ENCODE peak calls at places on chromosomes 1 and 21, in five cellular contexts. I is GM13977, V is GM12865, E is fibroblast of lung, T is colonic mucosa. Z is an unnamed sample.

GRCh38 chr1:65429806-65430205 is 9.3 kb downstream of the LEPR start:
- DNase-seq in V (no peak), T (no peak), E (peak), I (no peak), Z (no peak)

GRCh38 chr1:155003227-155003765 is 694 bp downstream of the ZBTB7B start:
- DNase-seq in E (peak), V (no peak), I (no peak), T (peak), Z (no peak)

GRCh38 chr1:19467199-19468187 is 17.8 kb downstream of the CAPZB start:
- DNase-seq in E (no peak), I (no peak), V (no peak), T (no peak), Z (no peak)

GRCh38 chr1:234775477-234776246 is 165.7 kb upstream of the IRF2BP2 start:
- DNase-seq in V (no peak), I (no peak), T (peak), E (no peak), Z (no peak)

GRCh38 chr1:92848201-92848600 is 16.4 kb downstream of the RPL5 start:
- DNase-seq in E (no peak), V (no peak), T (no peak), I (no peak), Z (no peak)

GRCh38 chr1:165152727-165153126 is 203.8 kb downstream of the LMX1A start:
- DNase-seq in I (no peak), V (no peak), T (no peak), E (no peak), Z (no peak)

GRCh38 chr1:40029608-40030007 is 10.9 kb upstream of the CAP1 start:
- DNase-seq in V (no peak), I (no peak), T (peak), E (no peak), Z (no peak)

GRCh38 chr1:33338495-33339211 is 17.8 kb upstream of the A3GALT2 start:
- DNase-seq in V (no peak), T (no peak), I (no peak), E (peak), Z (no peak)

GRCh38 chr21:42191064-42191463 is 27.9 kb upstream of the ABCG1 start:
- DNase-seq in V (no peak), I (no peak), T (peak), E (no peak), Z (no peak)

GRCh38 chr1:192153276-192153675 is 5.0 kb upstream of the RGS18 start:
- DNase-seq in T (no peak), I (no peak), E (peak), V (no peak), Z (no peak)

GRCh38 chr1:197391303-197392226 is 123.5 kb downstream of the CRB1 start:
- DNase-seq in E (no peak), V (no peak), I (no peak), T (no peak), Z (no peak)

GRCh38 chr1:54547601-54548388 is at the start of gene ACOT11:
- DNase-seq in I (peak), V (no peak), T (peak), E (peak), Z (no peak)

GRCh38 chr1:15412843-15413242 is 3.2 kb downstream of the EFHD2 start:
- DNase-seq in T (peak), I (no peak), E (no peak), V (no peak), Z (no peak)

GRCh38 chr1:79117376-79117775 is 110.8 kb upstream of the ADGRL4 start:
- DNase-seq in V (no peak), I (no peak), E (peak), T (no peak), Z (no peak)

GRCh38 chr1:7585216-7585907 is 185.7 kb upstream of the VAMP3 start:
- DNase-seq in V (no peak), T (no peak), I (no peak), E (no peak), Z (no peak)

GRCh38 chr21:42496120-42496838 is at the start of gene RSPH1:
- DNase-seq in T (peak), E (peak), V (peak), I (peak), Z (peak)

GRCh38 chr1:64387382-64388066 is 82.4 kb upstream of the CACHD1 start:
- DNase-seq in I (no peak), T (no peak), V (no peak), E (no peak), Z (no peak)

GRCh38 chr1:33121728-33122127 is 40.8 kb downstream of the AZIN2 start:
- DNase-seq in T (no peak), V (no peak), E (no peak), I (no peak), Z (no peak)

GRCh38 chr1:244161111-244161510 is 110.0 kb downstream of the ZBTB18 start:
- DNase-seq in T (no peak), E (no peak), I (no peak), V (no peak), Z (no peak)

GRCh38 chr1:166079276-166079675 is 87.5 kb downstream of the FAM78B start:
- DNase-seq in I (no peak), E (no peak), T (no peak), V (no peak), Z (no peak)

GRCh38 chr1:53640696-53641065 is 98.3 kb downstream of the GLIS1 start:
- DNase-seq in V (no peak), T (no peak), I (no peak), E (no peak), Z (no peak)

GRCh38 chr1:175543447-175543846 is 199.9 kb downstream of the TNR start:
- DNase-seq in V (no peak), T (no peak), E (no peak), I (no peak), Z (no peak)

GRCh38 chr21:33981341-33982101 is 65.9 kb upstream of the ATP5PO start:
- DNase-seq in T (no peak), V (no peak), E (no peak), I (no peak), Z (no peak)

GRCh38 chr1:42173961-42174715 is 9.6 kb upstream of the GUCA2A start:
- DNase-seq in I (no peak), E (peak), T (no peak), V (no peak), Z (no peak)

GRCh38 chr1:69567847-69568434 is at the start of gene LRRC7:
- DNase-seq in T (no peak), I (peak), V (no peak), E (no peak), Z (peak)

GRCh38 chr1:220983877-220984635 is 104.8 kb downstream of the HLX start:
- DNase-seq in I (no peak), E (no peak), T (no peak), V (no peak), Z (no peak)

GRCh38 chr1:220824031-220824989 is 37.6 kb downstream of the MTARC1 start:
- DNase-seq in V (no peak), I (no peak), T (no peak), E (no peak), Z (no peak)

GRCh38 chr1:241401156-241401555 is 44.2 kb upstream of the RGS7 start:
- DNase-seq in T (no peak), I (no peak), E (no peak), V (no peak), Z (no peak)

GRCh38 chr1:233395852-233396646 is 68.5 kb downstream of the MAP3K21 start:
- DNase-seq in V (no peak), T (no peak), E (no peak), I (no peak), Z (no peak)

GRCh38 chr1:116127123-116127847 is 16.1 kb downstream of the MAB21L3 start:
- DNase-seq in T (no peak), I (no peak), E (no peak), V (no peak), Z (no peak)

GRCh38 chr1:26064591-26064990 is 2.8 kb downstream of the TRIM63 start:
- DNase-seq in E (no peak), T (no peak), I (no peak), V (no peak), Z (no peak)

GRCh38 chr1:86714561-86715244 is 10.3 kb downstream of the SH3GLB1 start:
- DNase-seq in V (no peak), E (no peak), I (no peak), T (no peak), Z (no peak)

GRCh38 chr1:205268846-205269680 is 41.3 kb downstream of the TMCC2 start:
- DNase-seq in T (no peak), V (no peak), E (no peak), I (no peak), Z (no peak)

GRCh38 chr1:4081806-4082645 is 182.0 kb upstream of the C1orf174 start:
- DNase-seq in I (no peak), T (no peak), V (no peak), E (no peak), Z (no peak)

GRCh38 chr1:212401838-212402582 is 12.7 kb downstream of the PACC1 start:
- DNase-seq in I (no peak), E (peak), T (no peak), V (no peak), Z (no peak)

GRCh38 chr1:205274041-205274691 is 46.4 kb downstream of the TMCC2 start:
- DNase-seq in I (peak), T (no peak), V (no peak), E (no peak), Z (no peak)

GRCh38 chr1:42335809-42336518 is 929 bp upstream of the FOXJ3 start:
- DNase-seq in T (no peak), I (peak), V (no peak), E (peak), Z (no peak)

GRCh38 chr1:203152158-203153034 is 23.2 kb downstream of the MYBPH start:
- DNase-seq in E (no peak), I (no peak), T (no peak), V (no peak), Z (no peak)

GRCh38 chr1:74396942-74397341 is 115.5 kb downstream of the LRRC53 start:
- DNase-seq in V (no peak), I (no peak), T (no peak), E (no peak), Z (peak)

GRCh38 chr21:34826818-34827217 is 158.0 kb downstream of the CLIC6 start:
- DNase-seq in I (no peak), E (no peak), V (no peak), T (no peak), Z (no peak)

DNA sequence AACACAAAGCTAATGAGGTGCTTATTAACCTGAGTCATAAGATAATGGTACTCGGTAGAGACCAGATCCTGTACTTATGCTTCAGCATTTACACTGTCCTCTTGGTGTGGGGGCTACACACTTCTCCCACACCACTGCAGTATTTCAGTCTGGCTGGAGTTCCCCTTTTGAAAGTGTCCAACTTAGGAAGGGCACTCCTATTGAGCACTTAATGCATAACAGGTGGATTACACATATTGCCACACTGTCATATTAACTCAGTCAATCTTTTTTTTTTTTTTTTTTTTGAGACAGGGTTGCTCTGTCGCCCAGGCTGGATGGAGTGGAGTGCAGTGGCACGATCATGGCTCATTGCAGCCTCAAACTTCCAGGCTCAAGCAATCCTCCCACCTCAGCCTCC is 1.5 kb downstream of the GPATCH4 start:
- DNase-seq in T (no peak), E (no peak), V (peak), I (no peak), Z (no peak)
- TF ChIP-seq CTCF in T (no peak), E (no peak), V (no peak), I (no peak), Z (no peak)

DNA sequence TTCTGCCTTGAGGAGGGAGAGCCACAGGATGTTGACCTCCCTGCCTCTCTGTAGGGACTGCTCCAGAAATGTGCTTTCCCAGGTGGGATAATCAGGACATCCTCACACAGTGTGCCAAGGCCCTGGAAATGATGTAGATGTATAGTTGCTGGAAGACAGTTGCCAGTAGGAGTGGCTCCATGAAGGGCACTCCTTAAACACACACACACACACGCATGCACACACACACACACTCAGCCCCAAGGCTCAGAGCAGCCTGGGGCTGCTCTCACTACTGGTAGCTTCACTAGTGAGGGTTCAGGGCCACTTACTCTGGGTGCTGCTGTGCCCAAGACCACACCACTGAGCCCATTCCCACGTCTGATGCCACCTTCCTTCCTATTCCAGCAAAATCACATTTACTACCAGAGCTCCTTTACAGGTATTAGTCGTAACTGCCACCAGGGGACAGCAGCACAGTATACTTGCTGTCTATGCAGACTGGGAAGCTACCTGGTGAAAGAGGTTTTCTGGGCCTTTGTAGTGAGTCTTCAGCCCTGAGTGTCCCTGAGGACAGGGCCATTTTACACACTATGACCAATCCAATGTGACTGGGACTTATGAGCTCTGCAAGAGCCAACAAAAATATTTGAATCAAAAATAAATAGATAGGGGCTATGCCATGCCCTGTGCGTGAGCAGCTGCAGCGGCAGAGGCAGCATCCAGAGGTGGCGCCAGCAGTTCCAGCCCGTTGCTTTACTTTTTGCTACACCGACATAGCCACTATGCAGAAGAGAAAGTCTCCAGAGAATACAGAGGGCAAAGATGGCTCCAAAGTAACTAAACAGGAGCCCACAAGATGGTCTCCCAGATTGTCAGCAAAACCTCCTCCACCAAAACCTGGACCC is 15.0 kb downstream of the CRNN start:
- DNase-seq in E (no peak), V (peak), T (no peak), I (no peak), Z (peak)
- TF ChIP-seq CTCF in E (peak), V (peak), T (no peak), I (peak), Z (peak)

DNA sequence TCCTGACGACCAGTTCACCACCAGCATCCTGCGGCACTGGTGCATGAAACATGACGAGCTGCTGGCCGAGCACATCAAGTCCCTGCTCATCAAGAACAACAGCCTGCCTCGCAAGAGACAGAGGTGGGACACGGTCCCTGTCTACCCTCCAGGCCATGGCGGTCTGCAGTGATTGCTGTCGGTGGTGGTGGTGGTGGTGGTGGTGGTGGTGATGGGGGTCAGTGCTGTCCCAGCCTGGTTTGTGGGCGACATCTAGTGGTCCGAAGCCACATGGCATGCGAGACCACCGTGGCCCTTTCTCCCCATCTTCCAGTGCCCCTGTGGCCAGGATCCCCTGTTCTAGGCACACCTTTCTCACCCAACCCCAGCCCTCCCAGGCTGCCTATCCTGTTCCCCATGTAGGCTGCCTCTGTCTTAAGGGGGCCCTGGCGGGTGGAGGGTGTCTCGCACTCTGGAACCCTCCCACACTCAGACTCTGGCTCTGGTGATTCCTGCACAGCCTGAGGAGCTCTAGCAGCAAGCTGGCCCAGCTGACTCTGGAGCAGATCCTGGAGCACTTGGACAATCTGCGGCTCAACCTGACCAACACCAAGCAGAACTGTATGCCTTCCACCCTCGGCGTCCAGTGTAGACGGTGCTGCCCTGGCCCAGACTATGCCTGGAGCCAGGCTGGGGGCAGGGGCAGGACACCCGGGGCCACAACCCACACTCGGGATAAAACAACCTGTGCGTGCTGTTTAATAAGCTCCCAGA is 3.2 kb upstream of the SLC27A3 start:
- DNase-seq in V (peak), T (no peak), E (no peak), I (no peak), Z (no peak)
- TF ChIP-seq CTCF in V (peak), T (no peak), E (peak), I (peak), Z (peak)

DNA sequence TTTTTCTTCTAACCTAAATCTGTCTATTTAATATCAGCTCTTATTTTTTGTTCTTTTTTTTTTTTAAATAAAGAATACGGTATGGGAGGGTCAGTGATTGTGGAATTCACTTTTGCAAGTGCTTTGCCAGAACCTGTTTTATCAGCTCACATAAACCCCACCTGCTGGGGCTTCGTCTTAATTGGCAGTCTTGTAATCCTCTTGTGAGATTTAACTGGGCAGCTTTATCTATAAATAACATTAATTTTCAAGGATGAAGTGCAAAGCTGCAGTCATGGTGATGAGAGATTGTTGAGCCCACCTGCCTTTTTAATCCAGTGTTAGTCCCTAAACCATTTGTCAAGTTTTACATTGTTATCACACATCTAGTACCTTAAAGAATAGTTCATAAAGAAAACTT is 18.2 kb upstream of the PDC start:
- DNase-seq in I (no peak), V (no peak), E (no peak), T (no peak), Z (no peak)
- TF ChIP-seq CTCF in I (no peak), V (no peak), E (no peak), T (no peak), Z (no peak)

DNA sequence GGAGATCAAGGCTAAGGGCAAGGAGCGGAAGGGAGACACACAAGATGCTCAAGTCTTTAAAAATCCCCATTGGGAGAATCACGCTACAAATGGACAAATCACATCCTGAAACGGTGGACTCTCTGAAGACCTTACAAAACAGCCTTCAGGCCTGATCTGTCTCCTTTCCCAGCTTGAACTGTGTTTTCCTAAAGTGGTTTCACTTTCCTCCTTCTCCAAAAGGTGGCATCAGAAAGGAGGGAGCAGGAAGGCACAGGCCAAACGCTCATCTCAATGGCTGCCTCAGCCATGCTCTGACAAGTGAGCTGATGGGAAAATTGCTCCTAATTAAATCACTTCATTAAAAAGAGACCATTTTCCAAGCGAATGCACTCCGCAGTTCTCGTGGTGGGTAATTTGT is 47.7 kb downstream of the UTP25 start:
- DNase-seq in T (no peak), E (peak), V (no peak), I (no peak), Z (no peak)
- TF ChIP-seq CTCF in T (no peak), E (peak), V (no peak), I (no peak), Z (no peak)

GRCh38 chr21:39137248-39138186 is 45.7 kb downstream of the PSMG1 start:
- DNase-seq in V (no peak), E (peak), I (no peak), T (no peak), Z (no peak)
- TF ChIP-seq CTCF in V (no peak), E (no peak), I (no peak), T (no peak), Z (no peak)

Z was measured in GM10248.